ENCODE peak calls at places on chromosomes 7 and 10, in four cellular contexts. U, G, C and T are unnamed samples.

GRCh38 chr7:91609525-91609924 is 271.0 kb downstream of the MTERF1 start:
- DNase-seq in G (no peak), C (no peak), U (no peak), T (no peak)

GRCh38 chr7:34991938-34992840 is 45.1 kb downstream of the DPY19L1 start:
- DNase-seq in G (no peak), U (peak; percentile 64), C (no peak), T (no peak)

GRCh38 chr10:22737587-22737986 is 23.2 kb upstream of the PIP4K2A start:
- DNase-seq in G (no peak), C (no peak), U (no peak), T (no peak)

GRCh38 chr7:112437038-112437437 is 13.2 kb upstream of the IFRD1 start:
- DNase-seq in C (no peak), U (no peak), G (no peak), T (no peak)

GRCh38 chr10:93465806-93466675 is 16.1 kb downstream of the MYOF start:
- DNase-seq in U (peak; percentile 87), G (peak; percentile 96), C (no peak), T (peak; percentile 88)

GRCh38 chr10:93567277-93568104 is 1.0 kb downstream of the FFAR4 start:
- DNase-seq in G (no peak), U (no peak), C (no peak), T (no peak)

GRCh38 chr7:2478800-2479199 is 2.6 kb upstream of the GRIFIN start:
- DNase-seq in G (no peak), C (no peak), U (no peak), T (no peak)

GRCh38 chr10:3030765-3031164 is 36.6 kb upstream of the PFKP start:
- DNase-seq in U (no peak), G (no peak), C (no peak), T (no peak)

GRCh38 chr7:4025694-4026615 is 656.1 kb upstream of the FOXK1 start:
- DNase-seq in U (no peak), C (no peak), G (no peak), T (no peak)

GRCh38 chr7:33973235-33974015 is 68.1 kb downstream of the BMPER start:
- DNase-seq in G (no peak), U (no peak), C (no peak), T (no peak)

GRCh38 chr10:46232666-46233065 is 54.1 kb upstream of the ANTXRL start:
- DNase-seq in G (no peak), C (no peak), U (no peak), T (no peak)

GRCh38 chr10:130967784-130968183 is 343.7 kb downstream of the TCERG1L start:
- DNase-seq in C (no peak), G (no peak), U (no peak), T (no peak)

GRCh38 chr10:119919823-119920222 is 27.3 kb downstream of the SEC23IP start:
- DNase-seq in C (no peak), U (no peak), G (no peak), T (no peak)

GRCh38 chr10:86938260-86938659 is 19.2 kb downstream of the MMRN2 start:
- DNase-seq in G (no peak), C (no peak), U (no peak), T (no peak)

GRCh38 chr10:44399478-44400451 is 14.9 kb upstream of the CXCL12 start:
- DNase-seq in G (no peak), U (no peak), C (no peak), T (peak; percentile 9)

GRCh38 chr7:157139142-157140117 is 704 bp downstream of the UBE3C start:
- DNase-seq in G (peak; percentile 78), C (peak; percentile 47), U (peak; percentile 33), T (peak; percentile 60)

GRCh38 chr10:78896169-78896931 is 172.4 kb upstream of the ZMIZ1 start:
- DNase-seq in C (no peak), G (peak; percentile 11), U (no peak), T (no peak)

GRCh38 chr7:12685550-12685949 is 1.9 kb upstream of the ARL4A start:
- DNase-seq in C (no peak), G (no peak), U (peak; percentile 72), T (no peak)